ENCODE peak calls at places on chromosomes 3 and 15, in ten cellular contexts. One of them, this sample, is unnamed.

GRCh38 chr15:92083190-92083589 is 229.7 kb downstream of the SLCO3A1 start:
- DNase-seq in AG08396: no peak
- DNase-seq in T-helper 1 cell: no peak
- DNase-seq in activated B cell treated with CpG ODN at 0.5 μM for 24 hours: no peak
- DNase-seq in HS-5: no peak
- DNase-seq in cardiac muscle cell: no peak
- DNase-seq in stimulated activated CD8-positive, alpha-beta memory T cell treated with anti-CD3 and anti-CD28 coated beads, Interleukin-7, amount 100 ng/mL, for 1 hour: no peak
- DNase-seq in NCI-H1105 treated with DMSO at 0.1 percent for 48 hours: no peak
- DNase-seq in GM06990: no peak
- DNase-seq in mucosa of gallbladder: no peak
- DNase-seq in this sample: no peak

GRCh38 chr15:56034514-56034913 is 41.1 kb upstream of the NEDD4 start:
- DNase-seq in AG08396: no peak
- DNase-seq in T-helper 1 cell: no peak
- DNase-seq in activated B cell treated with CpG ODN at 0.5 μM for 24 hours: no peak
- DNase-seq in HS-5: no peak
- DNase-seq in cardiac muscle cell: no peak
- DNase-seq in stimulated activated CD8-positive, alpha-beta memory T cell treated with anti-CD3 and anti-CD28 coated beads, Interleukin-7, amount 100 ng/mL, for 1 hour: no peak
- DNase-seq in NCI-H1105 treated with DMSO at 0.1 percent for 48 hours: no peak
- DNase-seq in GM06990: no peak
- DNase-seq in mucosa of gallbladder: no peak
- DNase-seq in this sample: no peak

GRCh38 chr3:185280572-185281365 is 26.9 kb upstream of the EHHADH start:
- DNase-seq in AG08396: peak; percentile 55
- DNase-seq in T-helper 1 cell: no peak
- DNase-seq in activated B cell treated with CpG ODN at 0.5 μM for 24 hours: no peak
- DNase-seq in HS-5: no peak
- DNase-seq in cardiac muscle cell: peak; percentile 36
- DNase-seq in stimulated activated CD8-positive, alpha-beta memory T cell treated with anti-CD3 and anti-CD28 coated beads, Interleukin-7, amount 100 ng/mL, for 1 hour: no peak
- DNase-seq in NCI-H1105 treated with DMSO at 0.1 percent for 48 hours: peak; percentile 78
- DNase-seq in GM06990: peak; percentile 14
- DNase-seq in mucosa of gallbladder: no peak
- DNase-seq in this sample: peak; percentile 53

GRCh38 chr3:22496641-22497040 is 706.5 kb upstream of the UBE2E2 start:
- DNase-seq in AG08396: no peak
- DNase-seq in T-helper 1 cell: no peak
- DNase-seq in activated B cell treated with CpG ODN at 0.5 μM for 24 hours: no peak
- DNase-seq in HS-5: no peak
- DNase-seq in cardiac muscle cell: no peak
- DNase-seq in stimulated activated CD8-positive, alpha-beta memory T cell treated with anti-CD3 and anti-CD28 coated beads, Interleukin-7, amount 100 ng/mL, for 1 hour: no peak
- DNase-seq in NCI-H1105 treated with DMSO at 0.1 percent for 48 hours: no peak
- DNase-seq in GM06990: no peak
- DNase-seq in mucosa of gallbladder: no peak
- DNase-seq in this sample: no peak

GRCh38 chr3:61807865-61808276 is 246.5 kb downstream of the PTPRG start:
- DNase-seq in AG08396: peak; percentile 32
- DNase-seq in T-helper 1 cell: no peak
- DNase-seq in activated B cell treated with CpG ODN at 0.5 μM for 24 hours: no peak
- DNase-seq in HS-5: no peak
- DNase-seq in cardiac muscle cell: peak; percentile 85
- DNase-seq in stimulated activated CD8-positive, alpha-beta memory T cell treated with anti-CD3 and anti-CD28 coated beads, Interleukin-7, amount 100 ng/mL, for 1 hour: no peak
- DNase-seq in NCI-H1105 treated with DMSO at 0.1 percent for 48 hours: no peak
- DNase-seq in GM06990: no peak
- DNase-seq in mucosa of gallbladder: peak; percentile 15
- DNase-seq in this sample: no peak

GRCh38 chr3:45841380-45841700 is 579 bp downstream of the LZTFL1 start:
- DNase-seq in AG08396: no peak
- DNase-seq in T-helper 1 cell: no peak
- DNase-seq in activated B cell treated with CpG ODN at 0.5 μM for 24 hours: no peak
- DNase-seq in HS-5: no peak
- DNase-seq in cardiac muscle cell: peak; percentile 26
- DNase-seq in stimulated activated CD8-positive, alpha-beta memory T cell treated with anti-CD3 and anti-CD28 coated beads, Interleukin-7, amount 100 ng/mL, for 1 hour: no peak
- DNase-seq in NCI-H1105 treated with DMSO at 0.1 percent for 48 hours: no peak
- DNase-seq in GM06990: no peak
- DNase-seq in mucosa of gallbladder: no peak
- DNase-seq in this sample: no peak

GRCh38 chr3:73480187-73480672 is 144.5 kb downstream of the PDZRN3 start:
- DNase-seq in AG08396: no peak
- DNase-seq in T-helper 1 cell: no peak
- DNase-seq in activated B cell treated with CpG ODN at 0.5 μM for 24 hours: no peak
- DNase-seq in HS-5: no peak
- DNase-seq in cardiac muscle cell: no peak
- DNase-seq in stimulated activated CD8-positive, alpha-beta memory T cell treated with anti-CD3 and anti-CD28 coated beads, Interleukin-7, amount 100 ng/mL, for 1 hour: no peak
- DNase-seq in NCI-H1105 treated with DMSO at 0.1 percent for 48 hours: no peak
- DNase-seq in GM06990: no peak
- DNase-seq in mucosa of gallbladder: no peak
- DNase-seq in this sample: no peak

GRCh38 chr15:33907326-33907725 is 61.0 kb upstream of the CHRM5 start:
- DNase-seq in AG08396: no peak
- DNase-seq in T-helper 1 cell: no peak
- DNase-seq in activated B cell treated with CpG ODN at 0.5 μM for 24 hours: no peak
- DNase-seq in HS-5: no peak
- DNase-seq in cardiac muscle cell: no peak
- DNase-seq in stimulated activated CD8-positive, alpha-beta memory T cell treated with anti-CD3 and anti-CD28 coated beads, Interleukin-7, amount 100 ng/mL, for 1 hour: no peak
- DNase-seq in NCI-H1105 treated with DMSO at 0.1 percent for 48 hours: no peak
- DNase-seq in GM06990: no peak
- DNase-seq in mucosa of gallbladder: no peak
- DNase-seq in this sample: no peak

GRCh38 chr3:136535906-136536305 is 216.3 kb downstream of the STAG1 start:
- DNase-seq in AG08396: no peak
- DNase-seq in T-helper 1 cell: no peak
- DNase-seq in activated B cell treated with CpG ODN at 0.5 μM for 24 hours: no peak
- DNase-seq in HS-5: no peak
- DNase-seq in cardiac muscle cell: no peak
- DNase-seq in stimulated activated CD8-positive, alpha-beta memory T cell treated with anti-CD3 and anti-CD28 coated beads, Interleukin-7, amount 100 ng/mL, for 1 hour: no peak
- DNase-seq in NCI-H1105 treated with DMSO at 0.1 percent for 48 hours: no peak
- DNase-seq in GM06990: no peak
- DNase-seq in mucosa of gallbladder: no peak
- DNase-seq in this sample: peak; percentile 42

GRCh38 chr15:65375871-65376552 is 1.8 kb downstream of the IGDCC3 start:
- DNase-seq in AG08396: no peak
- DNase-seq in T-helper 1 cell: no peak
- DNase-seq in activated B cell treated with CpG ODN at 0.5 μM for 24 hours: no peak
- DNase-seq in HS-5: no peak
- DNase-seq in cardiac muscle cell: no peak
- DNase-seq in stimulated activated CD8-positive, alpha-beta memory T cell treated with anti-CD3 and anti-CD28 coated beads, Interleukin-7, amount 100 ng/mL, for 1 hour: no peak
- DNase-seq in NCI-H1105 treated with DMSO at 0.1 percent for 48 hours: peak; percentile 71
- DNase-seq in GM06990: no peak
- DNase-seq in mucosa of gallbladder: no peak
- DNase-seq in this sample: no peak

GRCh38 chr15:48954538-48954937 is 9.2 kb downstream of the SHC4 start:
- DNase-seq in AG08396: peak; percentile 63
- DNase-seq in T-helper 1 cell: no peak
- DNase-seq in activated B cell treated with CpG ODN at 0.5 μM for 24 hours: no peak
- DNase-seq in HS-5: no peak
- DNase-seq in cardiac muscle cell: no peak
- DNase-seq in stimulated activated CD8-positive, alpha-beta memory T cell treated with anti-CD3 and anti-CD28 coated beads, Interleukin-7, amount 100 ng/mL, for 1 hour: no peak
- DNase-seq in NCI-H1105 treated with DMSO at 0.1 percent for 48 hours: no peak
- DNase-seq in GM06990: no peak
- DNase-seq in mucosa of gallbladder: no peak
- DNase-seq in this sample: no peak

GRCh38 chr3:188434594-188434993 is 280.6 kb downstream of the LPP start:
- DNase-seq in AG08396: no peak
- DNase-seq in T-helper 1 cell: no peak
- DNase-seq in activated B cell treated with CpG ODN at 0.5 μM for 24 hours: no peak
- DNase-seq in HS-5: peak; percentile 18
- DNase-seq in cardiac muscle cell: no peak
- DNase-seq in stimulated activated CD8-positive, alpha-beta memory T cell treated with anti-CD3 and anti-CD28 coated beads, Interleukin-7, amount 100 ng/mL, for 1 hour: no peak
- DNase-seq in NCI-H1105 treated with DMSO at 0.1 percent for 48 hours: no peak
- DNase-seq in GM06990: no peak
- DNase-seq in mucosa of gallbladder: no peak
- DNase-seq in this sample: no peak

This sample was measured in foreskin keratinocyte.